ENCODE peak calls at places on chromosomes 2 and 18, in nine cellular contexts. K, F, G, H, Z, E, P, I and J are unnamed samples.

GRCh38 chr2:153872311-153873061 is 764 bp downstream of the GALNT13 start:
- DNase-seq in K (peak; percentile 1), F (peak; percentile 22), G (peak; percentile 48), H (no peak), Z (peak; percentile 22), E (peak; percentile 14), P (no peak), I (no peak), J (no peak)

GRCh38 chr2:218853766-218854165 is 5.8 kb upstream of the WNT6 start:
- DNase-seq in K (peak; percentile 59), F (no peak), G (peak; percentile 24), H (no peak), Z (no peak), E (no peak), P (peak; percentile 43), I (no peak), J (peak; percentile 43)

GRCh38 chr2:99654419-99654818 is 164.6 kb upstream of the REV1 start:
- DNase-seq in K (peak; percentile 36), F (no peak), G (no peak), H (peak; percentile 65), Z (no peak), E (no peak), P (no peak), I (no peak), J (no peak)

GRCh38 chr2:8090748-8091700 is 590.8 kb upstream of the ID2 start:
- DNase-seq in K (peak; percentile 99), F (no peak), G (no peak), H (peak; percentile 96), Z (peak; percentile 7), E (no peak), P (peak; percentile 69), I (peak; percentile 29), J (peak; percentile 98)

GRCh38 chr2:127859712-127860085 is 1.7 kb upstream of the POLR2D start:
- DNase-seq in K (no peak), F (peak; percentile 56), G (peak; percentile 86), H (no peak), Z (peak; percentile 63), E (peak; percentile 75), P (no peak), I (no peak), J (no peak)

GRCh38 chr2:168534926-168535325 is 78.9 kb downstream of the CERS6 start:
- DNase-seq in K (no peak), F (no peak), G (no peak), H (no peak), Z (no peak), E (no peak), P (no peak), I (no peak), J (no peak)

GRCh38 chr2:164664070-164664469 is 42.8 kb upstream of the GRB14 start:
- DNase-seq in K (no peak), F (no peak), G (no peak), H (no peak), Z (no peak), E (no peak), P (no peak), I (no peak), J (no peak)

GRCh38 chr2:29063056-29063455 is 11.3 kb downstream of the PCARE start:
- DNase-seq in K (no peak), F (no peak), G (no peak), H (no peak), Z (no peak), E (no peak), P (no peak), I (no peak), J (no peak)

GRCh38 chr2:88843061-88843460 is 151.6 kb downstream of the RPIA start:
- DNase-seq in K (no peak), F (no peak), G (no peak), H (no peak), Z (no peak), E (no peak), P (no peak), I (no peak), J (no peak)

GRCh38 chr2:225466891-225467604 is 67.5 kb downstream of the NYAP2 start:
- DNase-seq in K (no peak), F (no peak), G (no peak), H (no peak), Z (no peak), E (no peak), P (no peak), I (no peak), J (no peak)

GRCh38 chr18:43883886-43884285 is 606.6 kb upstream of the SYT4 start:
- DNase-seq in K (peak; percentile 49), F (no peak), G (no peak), H (no peak), Z (no peak), E (no peak), P (no peak), I (no peak), J (no peak)

GRCh38 chr2:7111626-7112025 is 194.4 kb downstream of the RNF144A start:
- DNase-seq in K (no peak), F (no peak), G (no peak), H (no peak), Z (peak; percentile 14), E (no peak), P (no peak), I (no peak), J (no peak)

GRCh38 chr2:207632575-207633492 is 7.6 kb upstream of the METTL21A start:
- DNase-seq in K (peak; percentile 82), F (no peak), G (no peak), H (peak; percentile 76), Z (no peak), E (no peak), P (peak; percentile 61), I (no peak), J (peak; percentile 64)

GRCh38 chr2:85439986-85440385 is 21.5 kb downstream of the SH2D6 start:
- DNase-seq in K (no peak), F (no peak), G (no peak), H (no peak), Z (no peak), E (no peak), P (no peak), I (no peak), J (no peak)

GRCh38 chr18:2971741-2972552 is 41.0 kb downstream of the LPIN2 start:
- DNase-seq in K (peak; percentile 51), F (no peak), G (no peak), H (no peak), Z (no peak), E (no peak), P (no peak), I (peak; percentile 42), J (no peak)

GRCh38 chr18:6414723-6415362 is at the start of gene L3MBTL4:
- DNase-seq in K (no peak), F (peak; percentile 34), G (peak; percentile 88), H (no peak), Z (peak; percentile 70), E (peak; percentile 44), P (no peak), I (peak; percentile 30), J (no peak)

GRCh38 chr2:239073745-239074530 is 226.1 kb downstream of the TWIST2 start:
- DNase-seq in K (no peak), F (no peak), G (no peak), H (no peak), Z (no peak), E (no peak), P (no peak), I (no peak), J (no peak)

GRCh38 chr2:9191044-9191481 is 15.5 kb upstream of the ASAP2 start:
- DNase-seq in K (peak; percentile 98), F (no peak), G (peak; percentile 82), H (peak; percentile 97), Z (no peak), E (no peak), P (no peak), I (peak; percentile 89), J (peak; percentile 98)

GRCh38 chr2:104599802-104600510 is 254.0 kb upstream of the POU3F3 start:
- DNase-seq in K (peak; percentile 38), F (no peak), G (no peak), H (no peak), Z (no peak), E (no peak), P (peak; percentile 55), I (no peak), J (peak; percentile 62)

GRCh38 chr18:75958683-75959082 is 531.2 kb upstream of the SMIM21 start:
- DNase-seq in K (no peak), F (no peak), G (no peak), H (no peak), Z (no peak), E (no peak), P (no peak), I (no peak), J (no peak)
- TF ChIP-seq CTCF in K (no peak), F (no peak), G (no peak), H (no peak), Z (peak; percentile 4), E (no peak), P (no peak), I (no peak), J (no peak)

GRCh38 chr2:3277050-3277747 is 100.4 kb downstream of the EIPR1 start:
- DNase-seq in K (no peak), F (no peak), G (peak; percentile 39), H (no peak), Z (no peak), E (no peak), P (no peak), I (no peak), J (no peak)
- TF ChIP-seq CTCF in K (no peak), F (no peak), G (no peak), H (no peak), Z (no peak), E (no peak), P (no peak), I (no peak), J (no peak)

GRCh38 chr2:232321817-232322559 is 56.6 kb upstream of the ALPP start:
- DNase-seq in K (no peak), F (no peak), G (peak; percentile 45), H (no peak), Z (no peak), E (no peak), P (no peak), I (no peak), J (no peak)
- TF ChIP-seq CTCF in K (no peak), F (no peak), G (no peak), H (no peak), Z (no peak), E (no peak), P (no peak), I (no peak), J (no peak)

GRCh38 chr18:12883684-12884520 is at the start of gene PTPN2:
- DNase-seq in K (peak; percentile 94), F (peak; percentile 81), G (peak; percentile 93), H (peak; percentile 96), Z (peak; percentile 97), E (peak; percentile 84), P (peak; percentile 81), I (peak; percentile 96), J (peak; percentile 96)

GRCh38 chr18:12884521-12885323 is 685 bp upstream of the PTPN2 start:
- DNase-seq in K (no peak), F (no peak), G (no peak), H (peak; percentile 18), Z (no peak), E (no peak), P (no peak), I (no peak), J (no peak)

GRCh38 chr18:12883003-12883683 is 894 bp downstream of the PTPN2 start:
- DNase-seq in K (no peak), F (peak; percentile 30), G (peak; percentile 77), H (no peak), Z (peak; percentile 15), E (no peak), P (no peak), I (no peak), J (no peak)

GRCh38 chr18:12885500-12885899 is 1.5 kb upstream of the PTPN2 start:
- DNase-seq in K (no peak), F (no peak), G (no peak), H (no peak), Z (no peak), E (no peak), P (no peak), I (no peak), J (no peak)

GRCh38 chr18:12886498-12887126 is 2.6 kb upstream of the PTPN2 start:
- DNase-seq in K (peak; percentile 20), F (no peak), G (no peak), H (no peak), Z (peak; percentile 46), E (no peak), P (no peak), I (no peak), J (no peak)
- TF ChIP-seq CTCF in K (peak; percentile 36), F (no peak), G (no peak), H (peak; percentile 23), Z (peak; percentile 53), E (peak; percentile 34), P (peak; percentile 48), I (no peak), J (peak; percentile 53)